ENCODE peak calls at places on chromosome 15, in ten cellular contexts. K, Y, T, V, Q, Z, I, M, L and G are unnamed samples.

GRCh38 chr15:99097441-99098410 is 7.2 kb upstream of the SYNM start:
- DNase-seq in K (no peak), Y (no peak), T (no peak), V (no peak), Q (no peak), Z (no peak), I (no peak), M (no peak), L (no peak), G (no peak)

GRCh38 chr15:64950888-64951287 is 38.8 kb downstream of the SPG21 start:
- DNase-seq in K (no peak), Y (no peak), T (no peak), V (no peak), Q (no peak), Z (no peak), I (no peak), M (no peak), L (peak), G (no peak)

GRCh38 chr15:53272116-53272515 is 482.0 kb upstream of the ONECUT1 start:
- DNase-seq in K (no peak), Y (no peak), T (no peak), V (no peak), Q (no peak), Z (no peak), I (no peak), M (no peak), L (no peak), G (no peak)

GRCh38 chr15:53634517-53635106 is 124.9 kb downstream of the WDR72 start:
- DNase-seq in K (no peak), Y (no peak), T (no peak), V (no peak), Q (no peak), Z (no peak), I (no peak), M (no peak), L (no peak), G (no peak)

GRCh38 chr15:40272713-40273056 is 10.2 kb downstream of the ANKRD63 start:
- DNase-seq in K (no peak), Y (no peak), T (no peak), V (no peak), Q (no peak), Z (peak), I (no peak), M (no peak), L (no peak), G (no peak)

GRCh38 chr15:90954712-90955671 is at the start of gene RCCD1:
- DNase-seq in K (peak), Y (peak), T (peak), V (peak), Q (peak), Z (peak), I (peak), M (peak), L (peak), G (peak)

GRCh38 chr15:45201557-45202246 is 13.9 kb upstream of the SHF start:
- DNase-seq in K (no peak), Y (no peak), T (no peak), V (no peak), Q (no peak), Z (no peak), I (no peak), M (no peak), L (no peak), G (no peak)

GRCh38 chr15:22893081-22893480 is 54.6 kb downstream of the NIPA2 start:
- DNase-seq in K (no peak), Y (no peak), T (no peak), V (no peak), Q (no peak), Z (no peak), I (no peak), M (no peak), L (no peak), G (no peak)

GRCh38 chr15:69014454-69014853 is at the start of gene NOX5:
- DNase-seq in K (no peak), Y (no peak), T (no peak), V (no peak), Q (no peak), Z (no peak), I (no peak), M (no peak), L (no peak), G (no peak)

GRCh38 chr15:35697549-35698299 is 151.8 kb upstream of the DPH6 start:
- DNase-seq in K (peak), Y (no peak), T (peak), V (no peak), Q (no peak), Z (no peak), I (no peak), M (peak), L (no peak), G (no peak)

GRCh38 chr15:60660290-60661051 is 181.5 kb upstream of the ICE2 start:
- DNase-seq in K (peak), Y (no peak), T (no peak), V (no peak), Q (no peak), Z (peak), I (no peak), M (no peak), L (no peak), G (no peak)

GRCh38 chr15:68682330-68682729 is 103.5 kb downstream of the CORO2B start:
- DNase-seq in K (no peak), Y (no peak), T (no peak), V (no peak), Q (no peak), Z (no peak), I (no peak), M (no peak), L (peak), G (no peak)

GRCh38 chr15:43872416-43873020 is 45.7 kb downstream of the WDR76 start:
- DNase-seq in K (peak), Y (no peak), T (peak), V (no peak), Q (no peak), Z (peak), I (peak), M (peak), L (peak), G (no peak)

GRCh38 chr15:28977377-28978010 is 91.7 kb downstream of the APBA2 start:
- DNase-seq in K (peak), Y (no peak), T (no peak), V (no peak), Q (no peak), Z (no peak), I (no peak), M (no peak), L (no peak), G (no peak)

GRCh38 chr15:71333839-71334238 is 218.6 kb downstream of the THSD4 start:
- DNase-seq in K (peak), Y (no peak), T (no peak), V (no peak), Q (no peak), Z (no peak), I (no peak), M (no peak), L (no peak), G (no peak)

GRCh38 chr15:73568881-73569280 is 64.3 kb downstream of the NPTN start:
- DNase-seq in K (no peak), Y (no peak), T (no peak), V (no peak), Q (no peak), Z (no peak), I (no peak), M (no peak), L (no peak), G (no peak)

GRCh38 chr15:66459818-66460615 is 37.5 kb downstream of the SNAPC5 start:
- DNase-seq in K (no peak), Y (no peak), T (no peak), V (no peak), Q (no peak), Z (no peak), I (no peak), M (no peak), L (no peak), G (no peak)

GRCh38 chr15:28935316-28935715 is 49.5 kb downstream of the APBA2 start:
- DNase-seq in K (no peak), Y (peak), T (no peak), V (no peak), Q (no peak), Z (peak), I (peak), M (no peak), L (no peak), G (no peak)